ENCODE peak calls at places on chromosomes 1 and 21, in seven cellular contexts. I is NCI-H460, G is AML-193, E is type B pancreatic cell, T is NCI-H69, C is NCI-H1105 treated with DMSO at 0.1 percent for 48 hours, O is AG08396. Q is an unnamed sample.

GRCh38 chr1:156860113-156860638 is 489 bp upstream of the NTRK1 start:
- DNase-seq in I (peak), G (no peak), E (no peak), T (peak), C (peak), O (peak), Q (peak)

GRCh38 chr1:209585672-209586071 is 2.2 kb downstream of the CAMK1G start:
- DNase-seq in I (no peak), G (no peak), E (no peak), T (peak), C (peak), O (peak), Q (no peak)

GRCh38 chr1:237033061-237033460 is 8.9 kb upstream of the RYR2 start:
- DNase-seq in I (no peak), G (no peak), E (no peak), T (no peak), C (no peak), O (no peak), Q (no peak)

GRCh38 chr1:212814989-212815388 is 23.3 kb downstream of the TATDN3 start:
- DNase-seq in I (peak), G (peak), E (no peak), T (peak), C (no peak), O (no peak), Q (no peak)

GRCh38 chr1:110390692-110391232 is at the start of gene SLC16A4:
- DNase-seq in I (peak), G (no peak), E (no peak), T (no peak), C (no peak), O (peak), Q (no peak)

GRCh38 chr1:236273358-236273757 is 8.4 kb downstream of the ERO1B start:
- DNase-seq in I (no peak), G (no peak), E (no peak), T (peak), C (no peak), O (no peak), Q (no peak)

GRCh38 chr1:66243548-66244130 is 290.3 kb upstream of the SGIP1 start:
- DNase-seq in I (no peak), G (no peak), E (no peak), T (no peak), C (no peak), O (no peak), Q (no peak)

GRCh38 chr21:34073749-34074282 is 438 bp downstream of the MRPS6 start:
- DNase-seq in I (peak), G (no peak), E (peak), T (peak), C (no peak), O (peak), Q (peak)

GRCh38 chr1:48285525-48285924 is 63.0 kb downstream of the SLC5A9 start:
- DNase-seq in I (no peak), G (no peak), E (no peak), T (no peak), C (no peak), O (no peak), Q (no peak)